ENCODE peak calls at places on chromosomes 2 and 18, in eight cellular contexts. One of them, this sample, is unnamed.

GRCh38 chr2:107669335-107669734 is 157.4 kb upstream of the RGPD4 start:
- DNase-seq in fibroblast of pulmonary artery: peak; percentile 65
- DNase-seq in thyroid gland: peak; percentile 14
- DNase-seq in transverse colon: no peak
- DNase-seq in iPS-NIHi11: no peak
- DNase-seq in GM23338: peak; percentile 15
- DNase-seq in mesenchymal stem cell: peak; percentile 4
- DNase-seq in T-helper 2 cell treated with Interferon-gamma antibody and Interleukin-4, amounts not matched to agents 5 μg/mL and 100 μg/mL, for 36 hours: no peak
- DNase-seq in this sample: no peak

GRCh38 chr2:238237441-238237840 is 2.4 kb downstream of the HES6 start:
- DNase-seq in fibroblast of pulmonary artery: no peak
- DNase-seq in thyroid gland: no peak
- DNase-seq in transverse colon: no peak
- DNase-seq in iPS-NIHi11: no peak
- DNase-seq in GM23338: no peak
- DNase-seq in mesenchymal stem cell: no peak
- DNase-seq in T-helper 2 cell treated with Interferon-gamma antibody and Interleukin-4, amounts not matched to agents 5 μg/mL and 100 μg/mL, for 36 hours: no peak
- DNase-seq in this sample: no peak

GRCh38 chr18:78899241-78899640 is 80.4 kb upstream of the SALL3 start:
- DNase-seq in fibroblast of pulmonary artery: no peak
- DNase-seq in thyroid gland: no peak
- DNase-seq in transverse colon: no peak
- DNase-seq in iPS-NIHi11: no peak
- DNase-seq in GM23338: no peak
- DNase-seq in mesenchymal stem cell: no peak
- DNase-seq in T-helper 2 cell treated with Interferon-gamma antibody and Interleukin-4, amounts not matched to agents 5 μg/mL and 100 μg/mL, for 36 hours: no peak
- DNase-seq in this sample: no peak

GRCh38 chr2:200380139-200380561 is 73.7 kb downstream of the SPATS2L start:
- DNase-seq in fibroblast of pulmonary artery: no peak
- DNase-seq in thyroid gland: peak; percentile 47
- DNase-seq in transverse colon: no peak
- DNase-seq in iPS-NIHi11: no peak
- DNase-seq in GM23338: no peak
- DNase-seq in mesenchymal stem cell: peak; percentile 65
- DNase-seq in T-helper 2 cell treated with Interferon-gamma antibody and Interleukin-4, amounts not matched to agents 5 μg/mL and 100 μg/mL, for 36 hours: no peak
- DNase-seq in this sample: no peak

GRCh38 chr2:110961024-110961423 is 159.7 kb upstream of the BCL2L11 start:
- DNase-seq in fibroblast of pulmonary artery: no peak
- DNase-seq in thyroid gland: peak; percentile 21
- DNase-seq in transverse colon: no peak
- DNase-seq in iPS-NIHi11: no peak
- DNase-seq in GM23338: no peak
- DNase-seq in mesenchymal stem cell: no peak
- DNase-seq in T-helper 2 cell treated with Interferon-gamma antibody and Interleukin-4, amounts not matched to agents 5 μg/mL and 100 μg/mL, for 36 hours: no peak
- DNase-seq in this sample: no peak

GRCh38 chr2:74063486-74063885 is 78.8 kb downstream of the TET3 start:
- DNase-seq in fibroblast of pulmonary artery: peak; percentile 5
- DNase-seq in thyroid gland: no peak
- DNase-seq in transverse colon: no peak
- DNase-seq in iPS-NIHi11: no peak
- DNase-seq in GM23338: no peak
- DNase-seq in mesenchymal stem cell: no peak
- DNase-seq in T-helper 2 cell treated with Interferon-gamma antibody and Interleukin-4, amounts not matched to agents 5 μg/mL and 100 μg/mL, for 36 hours: no peak
- DNase-seq in this sample: no peak

GRCh38 chr2:41922177-41922576 is 125.6 kb upstream of the PKDCC start:
- DNase-seq in fibroblast of pulmonary artery: no peak
- DNase-seq in thyroid gland: no peak
- DNase-seq in transverse colon: no peak
- DNase-seq in iPS-NIHi11: no peak
- DNase-seq in GM23338: no peak
- DNase-seq in mesenchymal stem cell: peak; percentile 49
- DNase-seq in T-helper 2 cell treated with Interferon-gamma antibody and Interleukin-4, amounts not matched to agents 5 μg/mL and 100 μg/mL, for 36 hours: no peak
- DNase-seq in this sample: no peak

GRCh38 chr2:28613181-28613580 is 117.3 kb downstream of the PLB1 start:
- DNase-seq in fibroblast of pulmonary artery: no peak
- DNase-seq in thyroid gland: no peak
- DNase-seq in transverse colon: no peak
- DNase-seq in iPS-NIHi11: no peak
- DNase-seq in GM23338: no peak
- DNase-seq in mesenchymal stem cell: no peak
- DNase-seq in T-helper 2 cell treated with Interferon-gamma antibody and Interleukin-4, amounts not matched to agents 5 μg/mL and 100 μg/mL, for 36 hours: no peak
- DNase-seq in this sample: no peak

GRCh38 chr2:55482186-55482945 is 37.2 kb upstream of the CFAP36 start:
- DNase-seq in fibroblast of pulmonary artery: peak; percentile 74
- DNase-seq in thyroid gland: no peak
- DNase-seq in transverse colon: no peak
- DNase-seq in iPS-NIHi11: no peak
- DNase-seq in GM23338: peak; percentile 34
- DNase-seq in mesenchymal stem cell: peak; percentile 68
- DNase-seq in T-helper 2 cell treated with Interferon-gamma antibody and Interleukin-4, amounts not matched to agents 5 μg/mL and 100 μg/mL, for 36 hours: no peak
- DNase-seq in this sample: no peak

GRCh38 chr2:70133521-70134348 is 46.5 kb downstream of the PCBP1 start:
- DNase-seq in fibroblast of pulmonary artery: peak; percentile 31
- DNase-seq in thyroid gland: no peak
- DNase-seq in transverse colon: no peak
- DNase-seq in iPS-NIHi11: no peak
- DNase-seq in GM23338: no peak
- DNase-seq in mesenchymal stem cell: no peak
- DNase-seq in T-helper 2 cell treated with Interferon-gamma antibody and Interleukin-4, amounts not matched to agents 5 μg/mL and 100 μg/mL, for 36 hours: peak; percentile 63
- DNase-seq in this sample: no peak

GRCh38 chr18:159037-159652 is 788 bp downstream of the USP14 start:
- DNase-seq in fibroblast of pulmonary artery: peak; percentile 26
- DNase-seq in thyroid gland: no peak
- DNase-seq in transverse colon: no peak
- DNase-seq in iPS-NIHi11: peak; percentile 20
- DNase-seq in GM23338: peak; percentile 27
- DNase-seq in mesenchymal stem cell: peak; percentile 40
- DNase-seq in T-helper 2 cell treated with Interferon-gamma antibody and Interleukin-4, amounts not matched to agents 5 μg/mL and 100 μg/mL, for 36 hours: no peak
- DNase-seq in this sample: no peak

GRCh38 chr2:217916504-217917254 is 86.1 kb downstream of the TNS1 start:
- DNase-seq in fibroblast of pulmonary artery: no peak
- DNase-seq in thyroid gland: peak; percentile 86
- DNase-seq in transverse colon: no peak
- DNase-seq in iPS-NIHi11: no peak
- DNase-seq in GM23338: no peak
- DNase-seq in mesenchymal stem cell: no peak
- DNase-seq in T-helper 2 cell treated with Interferon-gamma antibody and Interleukin-4, amounts not matched to agents 5 μg/mL and 100 μg/mL, for 36 hours: no peak
- DNase-seq in this sample: no peak

GRCh38 chr2:138602166-138602460 is 100.5 kb downstream of the SPOPL start:
- DNase-seq in fibroblast of pulmonary artery: no peak
- DNase-seq in thyroid gland: no peak
- DNase-seq in transverse colon: no peak
- DNase-seq in iPS-NIHi11: no peak
- DNase-seq in GM23338: peak; percentile 11
- DNase-seq in mesenchymal stem cell: no peak
- DNase-seq in T-helper 2 cell treated with Interferon-gamma antibody and Interleukin-4, amounts not matched to agents 5 μg/mL and 100 μg/mL, for 36 hours: no peak
- DNase-seq in this sample: no peak

GRCh38 chr2:38375711-38376345 is 1.2 kb downstream of the ATL2 start:
- DNase-seq in fibroblast of pulmonary artery: peak; percentile 34
- DNase-seq in thyroid gland: peak; percentile 78
- DNase-seq in transverse colon: no peak
- DNase-seq in iPS-NIHi11: peak; percentile 58
- DNase-seq in GM23338: peak; percentile 72
- DNase-seq in mesenchymal stem cell: peak; percentile 43
- DNase-seq in T-helper 2 cell treated with Interferon-gamma antibody and Interleukin-4, amounts not matched to agents 5 μg/mL and 100 μg/mL, for 36 hours: no peak
- DNase-seq in this sample: no peak

GRCh38 chr2:230472619-230473018 is 56.6 kb downstream of the SP100 start:
- DNase-seq in fibroblast of pulmonary artery: peak; percentile 72
- DNase-seq in thyroid gland: no peak
- DNase-seq in transverse colon: no peak
- DNase-seq in iPS-NIHi11: no peak
- DNase-seq in GM23338: no peak
- DNase-seq in mesenchymal stem cell: peak; percentile 29
- DNase-seq in T-helper 2 cell treated with Interferon-gamma antibody and Interleukin-4, amounts not matched to agents 5 μg/mL and 100 μg/mL, for 36 hours: peak; percentile 76
- DNase-seq in this sample: peak; percentile 3

GRCh38 chr2:233711312-233712008 is 1.2 kb upstream of the UGT1A5 start:
- DNase-seq in fibroblast of pulmonary artery: peak; percentile 87
- DNase-seq in thyroid gland: peak; percentile 94
- DNase-seq in transverse colon: peak; percentile 87
- DNase-seq in iPS-NIHi11: peak; percentile 80
- DNase-seq in GM23338: peak; percentile 92
- DNase-seq in mesenchymal stem cell: peak; percentile 68
- DNase-seq in T-helper 2 cell treated with Interferon-gamma antibody and Interleukin-4, amounts not matched to agents 5 μg/mL and 100 μg/mL, for 36 hours: peak; percentile 33
- DNase-seq in this sample: no peak

GRCh38 chr2:236346366-236346765 is 82.2 kb upstream of the ASB18 start:
- DNase-seq in fibroblast of pulmonary artery: no peak
- DNase-seq in thyroid gland: no peak
- DNase-seq in transverse colon: no peak
- DNase-seq in iPS-NIHi11: no peak
- DNase-seq in GM23338: no peak
- DNase-seq in mesenchymal stem cell: no peak
- DNase-seq in T-helper 2 cell treated with Interferon-gamma antibody and Interleukin-4, amounts not matched to agents 5 μg/mL and 100 μg/mL, for 36 hours: no peak
- DNase-seq in this sample: no peak

GRCh38 chr2:28552045-28552823 is 56.4 kb downstream of the PLB1 start:
- DNase-seq in fibroblast of pulmonary artery: peak; percentile 39
- DNase-seq in thyroid gland: no peak
- DNase-seq in transverse colon: no peak
- DNase-seq in iPS-NIHi11: no peak
- DNase-seq in GM23338: no peak
- DNase-seq in mesenchymal stem cell: no peak
- DNase-seq in T-helper 2 cell treated with Interferon-gamma antibody and Interleukin-4, amounts not matched to agents 5 μg/mL and 100 μg/mL, for 36 hours: no peak
- DNase-seq in this sample: no peak

GRCh38 chr18:79698668-79699335 is 19.2 kb downstream of the CTDP1 start:
- DNase-seq in fibroblast of pulmonary artery: no peak
- DNase-seq in thyroid gland: no peak
- DNase-seq in transverse colon: no peak
- DNase-seq in iPS-NIHi11: no peak
- DNase-seq in GM23338: no peak
- DNase-seq in mesenchymal stem cell: peak; percentile 80
- DNase-seq in T-helper 2 cell treated with Interferon-gamma antibody and Interleukin-4, amounts not matched to agents 5 μg/mL and 100 μg/mL, for 36 hours: no peak
- DNase-seq in this sample: no peak

GRCh38 chr18:45166341-45167108 is 448.8 kb upstream of the SLC14A2 start:
- DNase-seq in fibroblast of pulmonary artery: peak; percentile 93
- DNase-seq in thyroid gland: no peak
- DNase-seq in transverse colon: peak; percentile 46
- DNase-seq in iPS-NIHi11: no peak
- DNase-seq in GM23338: no peak
- DNase-seq in mesenchymal stem cell: peak; percentile 76
- DNase-seq in T-helper 2 cell treated with Interferon-gamma antibody and Interleukin-4, amounts not matched to agents 5 μg/mL and 100 μg/mL, for 36 hours: no peak
- DNase-seq in this sample: peak; percentile 84

GRCh38 chr2:70748002-70748779 is 19.8 kb downstream of the ADD2 start:
- DNase-seq in fibroblast of pulmonary artery: no peak
- DNase-seq in thyroid gland: no peak
- DNase-seq in transverse colon: no peak
- DNase-seq in iPS-NIHi11: no peak
- DNase-seq in GM23338: peak; percentile 70
- DNase-seq in mesenchymal stem cell: no peak
- DNase-seq in T-helper 2 cell treated with Interferon-gamma antibody and Interleukin-4, amounts not matched to agents 5 μg/mL and 100 μg/mL, for 36 hours: no peak
- DNase-seq in this sample: no peak

GRCh38 chr18:59264651-59265245 is 8.5 kb downstream of the RAX start:
- DNase-seq in fibroblast of pulmonary artery: no peak
- DNase-seq in thyroid gland: no peak
- DNase-seq in transverse colon: no peak
- DNase-seq in iPS-NIHi11: no peak
- DNase-seq in GM23338: peak; percentile 56
- DNase-seq in mesenchymal stem cell: no peak
- DNase-seq in T-helper 2 cell treated with Interferon-gamma antibody and Interleukin-4, amounts not matched to agents 5 μg/mL and 100 μg/mL, for 36 hours: no peak
- DNase-seq in this sample: no peak

This sample was measured in BJ.